ENCODE peak calls at places on chromosomes 5 and 9, in five cellular contexts. Q is activated T-helper 1 cell treated with Interleukin-2 at 50 U/mL for 16 hours; Y is activated CD4-positive, CD25-positive, alpha-beta regulatory T cell; D is smooth muscle cell of the brain vasculature; E is effector memory CD8-positive, alpha-beta T cell. Z is an unnamed sample.

GRCh38 chr9:137156567-137157375 is 13.1 kb downstream of the LRRC26 start:
- DNase-seq in Q (peak), Y (no peak), D (no peak), E (peak), Z (no peak)

GRCh38 chr5:14433202-14433601 is 148.4 kb upstream of the OTULINL start:
- DNase-seq in Q (no peak), Y (no peak), D (no peak), E (no peak), Z (no peak)

GRCh38 chr9:108816037-108816436 is 39.7 kb downstream of the ACTL7B start:
- DNase-seq in Q (no peak), Y (no peak), D (no peak), E (no peak), Z (peak)

GRCh38 chr9:129506892-129507291 is 114.0 kb downstream of the C9orf50 start:
- DNase-seq in Q (no peak), Y (no peak), D (no peak), E (no peak), Z (no peak)

GRCh38 chr9:4207881-4208615 is 91.8 kb downstream of the GLIS3 start:
- DNase-seq in Q (no peak), Y (no peak), D (no peak), E (no peak), Z (no peak)

GRCh38 chr9:133605446-133605845 is 3.7 kb downstream of the FAM163B start:
- DNase-seq in Q (no peak), Y (no peak), D (no peak), E (no peak), Z (no peak)

GRCh38 chr9:76667521-76667957 is 96.7 kb upstream of the PCA3 start:
- DNase-seq in Q (no peak), Y (no peak), D (no peak), E (no peak), Z (peak)

GRCh38 chr5:78753093-78753531 is 104.5 kb upstream of the LHFPL2 start:
- DNase-seq in Q (no peak), Y (no peak), D (no peak), E (no peak), Z (no peak)

GRCh38 chr5:133240425-133241091 is 188.7 kb downstream of the HSPA4 start:
- DNase-seq in Q (no peak), Y (no peak), D (peak), E (no peak), Z (no peak)

GRCh38 chr5:110018509-110018908 is 328.8 kb downstream of the MAN2A1 start:
- DNase-seq in Q (no peak), Y (no peak), D (no peak), E (no peak), Z (no peak)

GRCh38 chr5:71576241-71576640 is 10.9 kb upstream of the MCCC2 start:
- DNase-seq in Q (no peak), Y (no peak), D (no peak), E (no peak), Z (no peak)

GRCh38 chr9:87381050-87381711 is 116.5 kb upstream of the DAPK1 start:
- DNase-seq in Q (no peak), Y (no peak), D (no peak), E (no peak), Z (no peak)

GRCh38 chr9:36986548-36987408 is 47.3 kb downstream of the PAX5 start:
- DNase-seq in Q (no peak), Y (no peak), D (no peak), E (no peak), Z (no peak)

GRCh38 chr9:99724640-99725039 is 97.0 kb upstream of the NR4A3 start:
- DNase-seq in Q (no peak), Y (no peak), D (no peak), E (no peak), Z (no peak)

GRCh38 chr9:85431396-85432102 is 310.2 kb downstream of the AGTPBP1 start:
- DNase-seq in Q (no peak), Y (no peak), D (no peak), E (no peak), Z (no peak)

GRCh38 chr5:98933446-98934072 is 4.8 kb upstream of the CHD1 start:
- DNase-seq in Q (no peak), Y (no peak), D (no peak), E (peak), Z (peak)